ENCODE peak calls at places on chromosomes 16 and 17, in nine cellular contexts. R, J, H, D, P, N, S, M and X are unnamed samples.
A peak's percentile ranks its signal among the peaks of the same experiment; 100 is the strongest.

GRCh38 chr16:86697715-86698114 is 119.4 kb downstream of the FOXL1 start:
- DNase-seq in R (no peak), J (no peak), N (no peak), M (no peak), D (no peak), H (no peak), S (peak; percentile 35), P (peak; percentile 28), X (peak; percentile 34)

GRCh38 chr16:58497935-58498334 is 2.0 kb upstream of the NDRG4 start:
- DNase-seq in D (no peak), H (no peak), J (no peak), P (no peak), N (no peak), M (no peak), R (no peak), S (no peak), X (no peak)

GRCh38 chr17:46212634-46213435 is 19.6 kb upstream of the KANSL1 start:
- DNase-seq in P (peak; percentile 80), N (peak; percentile 61), R (peak; percentile 79), J (peak; percentile 55), H (peak; percentile 50), M (peak; percentile 83), D (peak; percentile 93), S (peak; percentile 85), X (peak; percentile 83)

GRCh38 chr16:29663829-29664132 is 734 bp downstream of the SPN start:
- DNase-seq in S (no peak), J (no peak), R (no peak), M (no peak), P (no peak), D (no peak), H (no peak), N (no peak), X (no peak)

GRCh38 chr16:29154100-29154499 is 169.2 kb downstream of the LAT start:
- DNase-seq in R (no peak), D (no peak), S (no peak), H (no peak), N (no peak), J (no peak), P (no peak), M (no peak), X (no peak)

GRCh38 chr16:89123001-89123830 is 29.6 kb downstream of the ACSF3 start:
- DNase-seq in M (no peak), P (no peak), J (no peak), S (no peak), D (no peak), N (no peak), R (no peak), H (no peak), X (no peak)

GRCh38 chr17:63134867-63135266 is 168.8 kb downstream of the TANC2 start:
- DNase-seq in J (no peak), H (no peak), S (no peak), N (no peak), R (no peak), M (no peak), D (no peak), P (no peak), X (no peak)

GRCh38 chr16:28951410-28951943 is 740 bp downstream of the NFATC2IP start:
- DNase-seq in R (no peak), P (peak; percentile 65), N (no peak), S (peak; percentile 21), M (no peak), D (no peak), H (no peak), J (no peak), X (no peak)

GRCh38 chr17:80880650-80880989 is 111.0 kb upstream of the CHMP6 start:
- DNase-seq in M (no peak), D (no peak), R (no peak), N (no peak), J (no peak), H (no peak), S (no peak), P (no peak), X (no peak)

GRCh38 chr17:71441098-71441497 is 679.7 kb upstream of the SOX9 start:
- DNase-seq in M (peak; percentile 36), N (no peak), J (no peak), P (no peak), S (peak; percentile 90), R (peak; percentile 72), H (no peak), D (peak; percentile 69), X (no peak)

GRCh38 chr17:66337268-66337667 is 34.9 kb downstream of the PRKCA start:
- DNase-seq in J (no peak), M (no peak), P (no peak), D (no peak), H (no peak), R (no peak), S (no peak), N (no peak), X (no peak)

GRCh38 chr16:84266451-84266850 is 26.6 kb upstream of the KCNG4 start:
- DNase-seq in M (peak; percentile 69), N (no peak), J (peak; percentile 54), H (no peak), P (no peak), R (peak; percentile 30), S (peak; percentile 52), D (peak; percentile 57), X (peak; percentile 71)

GRCh38 chr16:67372664-67373063 is 20.6 kb downstream of the TPPP3 start:
- DNase-seq in J (no peak), D (peak; percentile 51), R (no peak), H (no peak), P (no peak), M (no peak), S (peak; percentile 26), N (peak; percentile 35), X (peak; percentile 40)

GRCh38 chr16:8607214-8607613 is 14.3 kb upstream of the METTL22 start:
- DNase-seq in P (no peak), M (no peak), D (no peak), J (no peak), H (no peak), S (no peak), R (no peak), N (no peak), X (no peak)

GRCh38 chr17:50831430-50832064 is 3.8 kb upstream of the WFIKKN2 start:
- DNase-seq in D (no peak), P (no peak), M (no peak), J (no peak), H (peak; percentile 57), R (no peak), S (no peak), N (no peak), X (no peak)

GRCh38 chr17:63740464-63741181 is 976 bp downstream of the STRADA start:
- DNase-seq in S (peak; percentile 23), N (peak; percentile 50), M (no peak), P (no peak), J (no peak), D (peak; percentile 3), H (no peak), R (no peak), X (peak; percentile 40)

GRCh38 chr17:32268734-32269288 is 3.2 kb downstream of the RHBDL3 start:
- DNase-seq in R (no peak), S (no peak), D (no peak), H (no peak), P (no peak), M (no peak), J (no peak), N (no peak), X (no peak)

GRCh38 chr17:19290047-19290705 is 53.0 kb downstream of the EPN2 start:
- DNase-seq in P (no peak), H (no peak), J (no peak), D (no peak), R (no peak), S (no peak), N (peak; percentile 36), M (no peak), X (no peak)

GRCh38 chr16:11973065-11973464 is 3.5 kb upstream of the SNX29 start:
- DNase-seq in P (no peak), M (no peak), J (no peak), R (no peak), H (no peak), N (no peak), S (no peak), D (no peak), X (no peak)

GRCh38 chr16:66581246-66581952 is 2.1 kb downstream of the CMTM2 start:
- DNase-seq in N (no peak), S (no peak), D (no peak), J (no peak), P (no peak), M (no peak), R (no peak), H (no peak), X (no peak)

GRCh38 chr16:48611329-48612137 is 1.6 kb upstream of the N4BP1 start:
- DNase-seq in D (no peak), N (no peak), S (no peak), J (no peak), M (peak; percentile 42), R (no peak), H (no peak), P (peak; percentile 69), X (no peak)

GRCh38 chr17:28576758-28577465 is at the start of gene ALDOC:
- DNase-seq in S (peak; percentile 93), H (peak; percentile 96), D (peak; percentile 99), M (peak; percentile 30), R (peak; percentile 76), N (no peak), P (peak; percentile 98), J (peak; percentile 87), X (peak; percentile 89)